ENCODE peak calls at places on chromosomes 3 and 15, in nine cellular contexts. One of them, this sample, is unnamed.

GRCh38 chr15:64749999-64750657 is 25.3 kb downstream of the RBPMS2 start:
- DNase-seq in C1 segment of cervical spinal cord: no peak
- DNase-seq in PC-3: no peak
- DNase-seq in Kasumi-1: no peak
- DNase-seq in GM18507: no peak
- DNase-seq in ecto neural progenitor cell: peak; percentile 79
- DNase-seq in germinal center: no peak
- DNase-seq in head of caudate nucleus: no peak
- DNase-seq in midbrain: no peak
- DNase-seq in this sample: peak; percentile 22

GRCh38 chr15:71125831-71126453 is 10.7 kb downstream of the THSD4 start:
- DNase-seq in GM18507: no peak
- DNase-seq in C1 segment of cervical spinal cord: no peak
- DNase-seq in Kasumi-1: no peak
- DNase-seq in midbrain: no peak
- DNase-seq in PC-3: no peak
- DNase-seq in germinal center: peak; percentile 12
- DNase-seq in head of caudate nucleus: no peak
- DNase-seq in ecto neural progenitor cell: no peak
- DNase-seq in this sample: peak; percentile 46

GRCh38 chr3:136671921-136672320 is 80.3 kb downstream of the STAG1 start:
- DNase-seq in Kasumi-1: no peak
- DNase-seq in head of caudate nucleus: no peak
- DNase-seq in ecto neural progenitor cell: no peak
- DNase-seq in PC-3: peak; percentile 41
- DNase-seq in germinal center: no peak
- DNase-seq in midbrain: no peak
- DNase-seq in C1 segment of cervical spinal cord: no peak
- DNase-seq in GM18507: no peak
- DNase-seq in this sample: no peak

GRCh38 chr3:54358969-54359648 is 236.8 kb downstream of the CACNA2D3 start:
- DNase-seq in midbrain: no peak
- DNase-seq in head of caudate nucleus: no peak
- DNase-seq in PC-3: no peak
- DNase-seq in GM18507: no peak
- DNase-seq in Kasumi-1: no peak
- DNase-seq in ecto neural progenitor cell: no peak
- DNase-seq in C1 segment of cervical spinal cord: no peak
- DNase-seq in germinal center: no peak
- DNase-seq in this sample: no peak

GRCh38 chr3:46999516-47000197 is 20.2 kb downstream of the NBEAL2 start:
- DNase-seq in midbrain: no peak
- DNase-seq in Kasumi-1: no peak
- DNase-seq in GM18507: no peak
- DNase-seq in ecto neural progenitor cell: no peak
- DNase-seq in PC-3: no peak
- DNase-seq in C1 segment of cervical spinal cord: no peak
- DNase-seq in head of caudate nucleus: no peak
- DNase-seq in germinal center: no peak
- DNase-seq in this sample: no peak

GRCh38 chr3:11136116-11136515 is 18.2 kb upstream of the HRH1 start:
- DNase-seq in Kasumi-1: no peak
- DNase-seq in germinal center: no peak
- DNase-seq in ecto neural progenitor cell: no peak
- DNase-seq in GM18507: no peak
- DNase-seq in PC-3: peak; percentile 41
- DNase-seq in C1 segment of cervical spinal cord: no peak
- DNase-seq in head of caudate nucleus: no peak
- DNase-seq in midbrain: no peak
- DNase-seq in this sample: no peak

GRCh38 chr3:40024526-40024925 is 215.1 kb downstream of the MYRIP start:
- DNase-seq in PC-3: no peak
- DNase-seq in Kasumi-1: no peak
- DNase-seq in ecto neural progenitor cell: no peak
- DNase-seq in head of caudate nucleus: no peak
- DNase-seq in germinal center: no peak
- DNase-seq in midbrain: no peak
- DNase-seq in C1 segment of cervical spinal cord: no peak
- DNase-seq in GM18507: no peak
- DNase-seq in this sample: no peak

GRCh38 chr3:187822402-187822801 is 77.1 kb upstream of the BCL6 start:
- DNase-seq in head of caudate nucleus: no peak
- DNase-seq in midbrain: no peak
- DNase-seq in Kasumi-1: no peak
- DNase-seq in C1 segment of cervical spinal cord: no peak
- DNase-seq in PC-3: no peak
- DNase-seq in GM18507: no peak
- DNase-seq in ecto neural progenitor cell: no peak
- DNase-seq in germinal center: no peak
- DNase-seq in this sample: no peak